ENCODE peak calls at places on chromosome 16, in eight cellular contexts. One of them, this sample, is unnamed.

GRCh38 chr16:89525146-89525913 is 17.1 kb downstream of the SPG7 start:
- DNase-seq in heart right ventricle: peak; percentile 55
- DNase-seq in BE2C: no peak
- DNase-seq in AG10803: no peak
- DNase-seq in stomach: no peak
- DNase-seq in fibroblast of lung: no peak
- DNase-seq in AG04450: no peak
- DNase-seq in IMR-90: no peak
- DNase-seq in this sample: no peak

GRCh38 chr16:11309895-11310633 is 28.9 kb upstream of the PRM1 start:
- DNase-seq in heart right ventricle: no peak
- DNase-seq in BE2C: peak; percentile 65
- DNase-seq in AG10803: no peak
- DNase-seq in stomach: no peak
- DNase-seq in fibroblast of lung: no peak
- DNase-seq in AG04450: no peak
- DNase-seq in IMR-90: no peak
- DNase-seq in this sample: no peak

GRCh38 chr16:3021449-3022207 is 1.5 kb downstream of the TNFRSF12A start:
- DNase-seq in heart right ventricle: peak; percentile 80
- DNase-seq in BE2C: peak; percentile 84
- DNase-seq in AG10803: peak; percentile 94
- DNase-seq in stomach: peak; percentile 80
- DNase-seq in fibroblast of lung: peak; percentile 96
- DNase-seq in AG04450: peak; percentile 80
- DNase-seq in IMR-90: peak; percentile 94
- DNase-seq in this sample: peak; percentile 92

GRCh38 chr16:50354629-50355456 is 13.9 kb downstream of the BRD7 start:
- DNase-seq in heart right ventricle: no peak
- DNase-seq in BE2C: no peak
- DNase-seq in AG10803: no peak
- DNase-seq in stomach: no peak
- DNase-seq in fibroblast of lung: no peak
- DNase-seq in AG04450: no peak
- DNase-seq in IMR-90: no peak
- DNase-seq in this sample: peak; percentile 50

GRCh38 chr16:11386791-11387546 is 41.7 kb downstream of the RMI2 start:
- DNase-seq in heart right ventricle: peak; percentile 49
- DNase-seq in BE2C: peak; percentile 71
- DNase-seq in AG10803: peak; percentile 33
- DNase-seq in stomach: peak; percentile 57
- DNase-seq in fibroblast of lung: no peak
- DNase-seq in AG04450: no peak
- DNase-seq in IMR-90: no peak
- DNase-seq in this sample: peak; percentile 35

GRCh38 chr16:81632392-81633146 is 146.5 kb upstream of the PLCG2 start:
- DNase-seq in heart right ventricle: no peak
- DNase-seq in BE2C: no peak
- DNase-seq in AG10803: peak; percentile 69
- DNase-seq in stomach: peak; percentile 49
- DNase-seq in fibroblast of lung: peak; percentile 95
- DNase-seq in AG04450: no peak
- DNase-seq in IMR-90: peak; percentile 94
- DNase-seq in this sample: no peak

GRCh38 chr16:86396918-86397317 is 113.4 kb upstream of the FOXF1 start:
- DNase-seq in heart right ventricle: no peak
- DNase-seq in BE2C: peak; percentile 78
- DNase-seq in AG10803: peak; percentile 91
- DNase-seq in stomach: no peak
- DNase-seq in fibroblast of lung: peak; percentile 95
- DNase-seq in AG04450: peak; percentile 88
- DNase-seq in IMR-90: peak; percentile 95
- DNase-seq in this sample: peak; percentile 80

GRCh38 chr16:48903054-48903453 is 293.1 kb upstream of the N4BP1 start:
- DNase-seq in heart right ventricle: no peak
- DNase-seq in BE2C: no peak
- DNase-seq in AG10803: no peak
- DNase-seq in stomach: no peak
- DNase-seq in fibroblast of lung: no peak
- DNase-seq in AG04450: no peak
- DNase-seq in IMR-90: no peak
- DNase-seq in this sample: no peak

GRCh38 chr16:64892843-64893242 is 229.0 kb downstream of the CDH11 start:
- DNase-seq in heart right ventricle: no peak
- DNase-seq in BE2C: no peak
- DNase-seq in AG10803: peak; percentile 95
- DNase-seq in stomach: no peak
- DNase-seq in fibroblast of lung: peak; percentile 96
- DNase-seq in AG04450: peak; percentile 75
- DNase-seq in IMR-90: peak; percentile 93
- DNase-seq in this sample: peak; percentile 64

GRCh38 chr16:15618392-15618791 is 24.6 kb downstream of the MARF1 start:
- DNase-seq in heart right ventricle: no peak
- DNase-seq in BE2C: no peak
- DNase-seq in AG10803: peak; percentile 78
- DNase-seq in stomach: no peak
- DNase-seq in fibroblast of lung: peak; percentile 90
- DNase-seq in AG04450: peak; percentile 26
- DNase-seq in IMR-90: peak; percentile 81
- DNase-seq in this sample: peak; percentile 66

GRCh38 chr16:87335968-87336849 is 19.0 kb upstream of the C16orf95 start:
- DNase-seq in heart right ventricle: no peak
- DNase-seq in BE2C: no peak
- DNase-seq in AG10803: no peak
- DNase-seq in stomach: no peak
- DNase-seq in fibroblast of lung: no peak
- DNase-seq in AG04450: no peak
- DNase-seq in IMR-90: no peak
- DNase-seq in this sample: no peak

GRCh38 chr16:79605999-79606398 is 5.5 kb upstream of the MAF start:
- DNase-seq in heart right ventricle: no peak
- DNase-seq in BE2C: no peak
- DNase-seq in AG10803: no peak
- DNase-seq in stomach: no peak
- DNase-seq in fibroblast of lung: peak; percentile 58
- DNase-seq in AG04450: no peak
- DNase-seq in IMR-90: no peak
- DNase-seq in this sample: no peak

GRCh38 chr16:31488630-31489564 is 6.0 kb downstream of the SLC5A2 start:
- DNase-seq in heart right ventricle: no peak
- DNase-seq in BE2C: no peak
- DNase-seq in AG10803: no peak
- DNase-seq in stomach: no peak
- DNase-seq in fibroblast of lung: no peak
- DNase-seq in AG04450: no peak
- DNase-seq in IMR-90: no peak
- DNase-seq in this sample: no peak

GRCh38 chr16:30183961-30184429 is 593 bp downstream of the CORO1A start:
- DNase-seq in heart right ventricle: peak; percentile 40
- DNase-seq in BE2C: no peak
- DNase-seq in AG10803: no peak
- DNase-seq in stomach: peak; percentile 53
- DNase-seq in fibroblast of lung: no peak
- DNase-seq in AG04450: no peak
- DNase-seq in IMR-90: no peak
- DNase-seq in this sample: no peak

GRCh38 chr16:53507464-53508180 is 4.6 kb upstream of the AKTIP start:
- DNase-seq in heart right ventricle: no peak
- DNase-seq in BE2C: no peak
- DNase-seq in AG10803: no peak
- DNase-seq in stomach: no peak
- DNase-seq in fibroblast of lung: no peak
- DNase-seq in AG04450: no peak
- DNase-seq in IMR-90: no peak
- DNase-seq in this sample: no peak

GRCh38 chr16:73010150-73010676 is 37.7 kb downstream of the ZFHX3 start:
- DNase-seq in heart right ventricle: no peak
- DNase-seq in BE2C: peak; percentile 84
- DNase-seq in AG10803: no peak
- DNase-seq in stomach: no peak
- DNase-seq in fibroblast of lung: no peak
- DNase-seq in AG04450: no peak
- DNase-seq in IMR-90: no peak
- DNase-seq in this sample: no peak

GRCh38 chr16:67653131-67654068 is 6.7 kb downstream of the ACD start:
- DNase-seq in heart right ventricle: peak; percentile 18
- DNase-seq in BE2C: peak; percentile 74
- DNase-seq in AG10803: no peak
- DNase-seq in stomach: no peak
- DNase-seq in fibroblast of lung: peak; percentile 17
- DNase-seq in AG04450: no peak
- DNase-seq in IMR-90: no peak
- DNase-seq in this sample: no peak
- H3K4me3 ChIP-seq in heart right ventricle: peak overlapping the region; percentile 51
- H3K4me3 ChIP-seq in BE2C: peak overlapping the region; percentile 91
- H3K4me3 ChIP-seq in AG10803: peak overlapping the region; percentile 58
- H3K4me3 ChIP-seq in stomach: peak overlapping the region; percentile 34
- H3K4me3 ChIP-seq in fibroblast of lung: peak overlapping the region; percentile 50
- H3K4me3 ChIP-seq in AG04450: peak overlapping the region; percentile 58
- H3K4me3 ChIP-seq in IMR-90: peak overlapping the region; percentile 51
- H3K4me3 ChIP-seq in this sample: peak overlapping the region; percentile 66

GRCh38 chr16:56311208-56312027 is 113.9 kb downstream of the AMFR start:
- DNase-seq in heart right ventricle: no peak
- DNase-seq in BE2C: peak; percentile 51
- DNase-seq in AG10803: no peak
- DNase-seq in stomach: no peak
- DNase-seq in fibroblast of lung: no peak
- DNase-seq in AG04450: no peak
- DNase-seq in IMR-90: no peak
- DNase-seq in this sample: no peak
- TF ChIP-seq CTCF in heart right ventricle: peak; percentile 16
- TF ChIP-seq CTCF in BE2C: peak; percentile 69
- TF ChIP-seq CTCF in AG10803: no peak
- TF ChIP-seq CTCF in stomach: no peak
- TF ChIP-seq CTCF in fibroblast of lung: peak; percentile 8
- TF ChIP-seq CTCF in AG04450: no peak
- TF ChIP-seq CTCF in IMR-90: no peak
- TF ChIP-seq CTCF in this sample: no peak

DNA sequence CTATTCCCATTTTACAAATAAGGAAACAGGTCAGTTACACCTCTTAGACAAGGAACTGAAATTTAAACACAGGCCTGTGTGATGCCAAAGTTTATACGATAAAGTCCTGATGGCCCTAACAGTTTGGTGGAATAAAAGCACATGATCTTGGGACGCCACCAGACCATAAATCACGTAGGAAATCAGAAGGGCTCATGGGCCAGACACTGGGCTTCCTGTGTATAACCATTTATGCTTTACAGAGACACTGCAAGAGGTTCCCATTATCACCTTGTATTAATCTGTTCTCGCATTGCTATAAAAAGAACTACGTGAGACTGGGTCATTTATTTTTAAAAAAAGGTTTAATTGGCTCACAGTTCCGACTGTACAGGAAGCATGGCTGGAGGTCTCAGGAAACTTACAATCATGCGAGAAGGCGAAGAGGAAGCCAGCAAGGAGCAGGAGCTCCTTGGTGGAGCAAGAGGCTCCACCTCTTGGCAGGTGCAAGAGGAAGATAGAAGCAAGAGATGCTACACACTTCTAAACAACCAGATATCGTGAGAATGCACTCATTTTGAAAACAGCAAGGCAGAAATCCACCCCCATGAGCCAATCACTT is 124.0 kb upstream of the MON1B start:
- DNase-seq in heart right ventricle: no peak
- DNase-seq in BE2C: no peak
- DNase-seq in AG10803: no peak
- DNase-seq in stomach: no peak
- DNase-seq in fibroblast of lung: no peak
- DNase-seq in AG04450: no peak
- DNase-seq in IMR-90: no peak
- DNase-seq in this sample: no peak
- H3K4me3 ChIP-seq in heart right ventricle: no peak overlapping the region
- H3K4me3 ChIP-seq in BE2C: no peak overlapping the region
- H3K4me3 ChIP-seq in AG10803: no peak overlapping the region
- H3K4me3 ChIP-seq in stomach: no peak overlapping the region
- H3K4me3 ChIP-seq in fibroblast of lung: no peak overlapping the region
- H3K4me3 ChIP-seq in AG04450: no peak overlapping the region
- H3K4me3 ChIP-seq in IMR-90: no peak overlapping the region
- H3K4me3 ChIP-seq in this sample: no peak overlapping the region

GRCh38 chr16:68396481-68396880 is 51.8 kb downstream of the SMPD3 start:
- DNase-seq in heart right ventricle: no peak
- DNase-seq in BE2C: peak; percentile 46
- DNase-seq in AG10803: peak; percentile 58
- DNase-seq in stomach: peak; percentile 64
- DNase-seq in fibroblast of lung: peak; percentile 45
- DNase-seq in AG04450: peak; percentile 16
- DNase-seq in IMR-90: peak; percentile 58
- DNase-seq in this sample: peak; percentile 45
- TF ChIP-seq CTCF in heart right ventricle: peak; percentile 64
- TF ChIP-seq CTCF in BE2C: peak; percentile 68
- TF ChIP-seq CTCF in AG10803: peak; percentile 80
- TF ChIP-seq CTCF in stomach: no peak
- TF ChIP-seq CTCF in fibroblast of lung: peak; percentile 62
- TF ChIP-seq CTCF in AG04450: peak; percentile 74
- TF ChIP-seq CTCF in IMR-90: peak; percentile 75
- TF ChIP-seq CTCF in this sample: peak; percentile 64

DNA sequence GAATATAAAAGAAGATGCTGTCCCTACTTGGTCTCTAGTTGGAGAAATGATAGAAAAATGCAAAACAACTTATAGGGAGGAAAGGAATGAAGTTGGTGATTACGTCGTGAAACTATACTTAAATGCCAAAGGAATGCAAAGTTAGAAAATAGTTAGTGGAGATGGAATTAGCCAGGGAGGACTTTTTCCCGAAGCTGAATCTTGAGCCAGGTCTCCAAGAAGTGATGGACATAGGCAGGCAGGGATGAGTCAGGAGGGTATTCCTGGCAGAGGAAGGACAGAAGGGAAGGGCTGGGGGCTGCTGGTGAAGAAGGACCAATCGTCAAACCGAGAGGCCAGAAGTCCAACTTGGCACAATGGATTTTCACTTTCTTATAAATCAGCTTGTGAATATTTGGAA is 1.8 kb downstream of the SNTB2 start:
- DNase-seq in heart right ventricle: no peak
- DNase-seq in BE2C: no peak
- DNase-seq in AG10803: peak; percentile 44
- DNase-seq in stomach: no peak
- DNase-seq in fibroblast of lung: peak; percentile 75
- DNase-seq in AG04450: no peak
- DNase-seq in IMR-90: peak; percentile 67
- DNase-seq in this sample: peak; percentile 60
- H3K4me3 ChIP-seq in heart right ventricle: peak overlapping the region; percentile 88
- H3K4me3 ChIP-seq in BE2C: peak overlapping the region; percentile 89
- H3K4me3 ChIP-seq in AG10803: peak overlapping the region; percentile 87
- H3K4me3 ChIP-seq in stomach: peak overlapping the region; percentile 79
- H3K4me3 ChIP-seq in fibroblast of lung: peak overlapping the region; percentile 91
- H3K4me3 ChIP-seq in AG04450: peak overlapping the region; percentile 77
- H3K4me3 ChIP-seq in IMR-90: peak overlapping the region; percentile 83
- H3K4me3 ChIP-seq in this sample: peak overlapping the region; percentile 73

GRCh38 chr16:20041924-20042596 is 31.6 kb downstream of the GPR139 start:
- DNase-seq in heart right ventricle: no peak
- DNase-seq in BE2C: no peak
- DNase-seq in AG10803: no peak
- DNase-seq in stomach: no peak
- DNase-seq in fibroblast of lung: no peak
- DNase-seq in AG04450: no peak
- DNase-seq in IMR-90: no peak
- DNase-seq in this sample: no peak
- TF ChIP-seq CTCF in heart right ventricle: no peak
- TF ChIP-seq CTCF in BE2C: no peak
- TF ChIP-seq CTCF in AG10803: no peak
- TF ChIP-seq CTCF in stomach: no peak
- TF ChIP-seq CTCF in fibroblast of lung: no peak
- TF ChIP-seq CTCF in AG04450: no peak
- TF ChIP-seq CTCF in IMR-90: no peak
- TF ChIP-seq CTCF in this sample: no peak

GRCh38 chr16:1335211-1335971 is 1.9 kb downstream of the BAIAP3 start:
- DNase-seq in heart right ventricle: no peak
- DNase-seq in BE2C: no peak
- DNase-seq in AG10803: no peak
- DNase-seq in stomach: no peak
- DNase-seq in fibroblast of lung: no peak
- DNase-seq in AG04450: no peak
- DNase-seq in IMR-90: no peak
- DNase-seq in this sample: no peak
- H3K4me3 ChIP-seq in heart right ventricle: no peak overlapping the region
- H3K4me3 ChIP-seq in BE2C: no peak overlapping the region
- H3K4me3 ChIP-seq in AG10803: no peak overlapping the region
- H3K4me3 ChIP-seq in stomach: no peak overlapping the region
- H3K4me3 ChIP-seq in fibroblast of lung: no peak overlapping the region
- H3K4me3 ChIP-seq in AG04450: no peak overlapping the region
- H3K4me3 ChIP-seq in IMR-90: no peak overlapping the region
- H3K4me3 ChIP-seq in this sample: no peak overlapping the region